ENCODE peak calls at places on chromosomes 4 and X, in ten cellular contexts. H is tibial nerve, T is A549, U is K562, B is GM12891, K is uterus, R is stomach, J is breast epithelium, W is prostate gland, V is IMR-90. Q is an unnamed sample.

GRCh38 chr4:153393397-153393796 is 48.9 kb downstream of the MND1 start:
- DNase-seq in H (no peak), U (no peak), B (no peak), T (no peak), W (no peak), K (no peak), J (no peak), R (no peak), V (peak), Q (no peak)

GRCh38 chrX:26651755-26652154 is 435.8 kb downstream of the MAGEB5 start:
- DNase-seq in W (no peak), T (no peak), R (no peak), U (peak), K (no peak), V (no peak), H (no peak), B (no peak), J (no peak), Q (no peak)

GRCh38 chr4:15513545-15513944 is 43.9 kb downstream of the CC2D2A start:
- DNase-seq in J (no peak), U (no peak), K (no peak), H (no peak), B (no peak), R (no peak), V (peak), W (no peak), T (no peak), Q (no peak)

GRCh38 chrX:134693644-134694043 is 35.4 kb upstream of the PLAC1 start:
- DNase-seq in T (no peak), J (no peak), B (no peak), U (no peak), K (no peak), R (no peak), W (no peak), H (no peak), V (no peak), Q (no peak)

GRCh38 chr4:176547005-176547404 is 227.2 kb downstream of the SPCS3 start:
- DNase-seq in K (no peak), T (no peak), V (peak), H (no peak), B (no peak), R (no peak), W (no peak), J (no peak), U (no peak), Q (no peak)

GRCh38 chr4:82903737-82904136 is 3.2 kb downstream of the THAP9 start:
- DNase-seq in U (no peak), K (no peak), B (no peak), J (no peak), T (no peak), W (no peak), R (no peak), V (no peak), H (no peak), Q (no peak)

GRCh38 chr4:8238061-8238511 is 31.5 kb upstream of the HTRA3 start:
- DNase-seq in J (no peak), W (no peak), K (no peak), B (peak), U (no peak), H (no peak), R (peak), V (no peak), T (no peak), Q (no peak)

GRCh38 chrX:18650662-18651061 is 21.2 kb downstream of the RS1 start:
- DNase-seq in B (no peak), T (no peak), W (no peak), U (no peak), K (no peak), R (no peak), J (no peak), V (no peak), H (no peak), Q (no peak)

GRCh38 chr4:158758142-158758541 is 10.7 kb upstream of the FNIP2 start:
- DNase-seq in V (peak), H (no peak), R (no peak), U (no peak), K (no peak), B (no peak), T (no peak), J (no peak), W (no peak), Q (no peak)

GRCh38 chr4:84578540-84579409 is 4.2 kb upstream of the CDS1 start:
- DNase-seq in T (peak), B (no peak), R (no peak), J (no peak), V (peak), W (peak), U (peak), H (no peak), K (no peak), Q (no peak)

GRCh38 chrX:1401611-1402430 is 9.9 kb upstream of the SLC25A6 start:
- DNase-seq in B (no peak), V (no peak), J (no peak), T (no peak), R (no peak), U (no peak), W (no peak), H (no peak), K (no peak), Q (no peak)

GRCh38 chrX:24241822-24242648 is 71.8 kb downstream of the SUPT20HL2 start:
- DNase-seq in U (peak), B (no peak), K (no peak), T (peak), W (no peak), H (no peak), J (no peak), R (no peak), V (peak), Q (no peak)

GRCh38 chr4:81676552-81676951 is 204.8 kb upstream of the RASGEF1B start:
- DNase-seq in B (no peak), W (no peak), V (no peak), K (peak), R (no peak), U (no peak), T (no peak), H (no peak), J (no peak), Q (no peak)

GRCh38 chrX:19595036-19595435 is 79.7 kb upstream of the MAP3K15 start:
- DNase-seq in V (no peak), H (no peak), R (no peak), B (no peak), J (no peak), T (no peak), K (peak), W (no peak), U (no peak), Q (no peak)

GRCh38 chrX:149860445-149860844 is 20.5 kb upstream of the MAGEA8 start:
- DNase-seq in T (no peak), J (no peak), K (no peak), U (no peak), B (no peak), W (no peak), R (no peak), H (no peak), V (no peak), Q (no peak)

GRCh38 chr4:95511477-95511876 is 37.3 kb downstream of the UNC5C start:
- DNase-seq in R (no peak), B (no peak), V (no peak), K (no peak), J (no peak), T (no peak), W (no peak), U (no peak), H (no peak), Q (no peak)

GRCh38 chr4:147078875-147079658 is 133.4 kb upstream of the TTC29 start:
- DNase-seq in T (no peak), R (no peak), B (no peak), H (no peak), J (no peak), V (no peak), K (peak), U (no peak), W (peak), Q (no peak)

GRCh38 chrX:100413231-100413630 is 3.2 kb upstream of the PCDH19 start:
- DNase-seq in T (peak), K (no peak), W (peak), R (peak), V (peak), H (peak), U (peak), B (no peak), J (no peak), Q (no peak)

GRCh38 chr4:38415682-38416081 is 248.3 kb upstream of the KLF3 start:
- DNase-seq in H (no peak), T (no peak), V (no peak), R (no peak), U (no peak), W (no peak), K (no peak), B (no peak), J (no peak), Q (no peak)

GRCh38 chr4:10832989-10833635 is 148.5 kb upstream of the CLNK start:
- DNase-seq in W (no peak), T (no peak), V (no peak), U (no peak), R (no peak), H (no peak), B (no peak), K (no peak), J (no peak), Q (no peak)

GRCh38 chr4:140238353-140239041 is 84.5 kb upstream of the MAML3 start:
- DNase-seq in T (no peak), W (peak), B (no peak), K (peak), H (peak), J (peak), V (peak), U (peak), R (peak), Q (no peak)

GRCh38 chrX:151396042-151396826 is 772 bp upstream of the VMA21 start:
- DNase-seq in W (no peak), K (no peak), H (no peak), J (peak), V (peak), U (no peak), B (peak), T (no peak), R (no peak), Q (no peak)

GRCh38 chrX:151393514-151393913 is 3.5 kb upstream of the VMA21 start:
- DNase-seq in V (no peak), B (peak), K (no peak), J (no peak), U (peak), T (no peak), H (no peak), W (no peak), R (no peak), Q (no peak)

GRCh38 chrX:151397741-151398070 is 700 bp downstream of the VMA21 start:
- DNase-seq in T (peak), R (no peak), V (no peak), K (no peak), J (no peak), U (peak), W (no peak), B (no peak), H (no peak), Q (no peak)

GRCh38 chrX:151398346-151398745 is 1.3 kb downstream of the VMA21 start:
- DNase-seq in V (no peak), U (no peak), J (no peak), K (no peak), R (no peak), B (no peak), H (no peak), W (no peak), T (no peak), Q (no peak)

GRCh38 chrX:151396827-151397740 is at the start of gene VMA21:
- DNase-seq in W (peak), H (peak), K (peak), R (peak), T (peak), B (peak), J (peak), V (peak), U (peak), Q (peak)
- TF ChIP-seq POLR2A in W (no peak), H (peak), K (peak), R (no peak), T (peak), B (peak), J (peak), V (peak), U (peak), Q (peak)

GRCh38 chr4:168831919-168832745 is 177.9 kb downstream of the CBR4 start:
- DNase-seq in H (peak), T (peak), B (peak), K (peak), J (peak), R (peak), U (peak), W (peak), V (peak), Q (peak)
- TF ChIP-seq POLR2A in H (peak), T (peak), B (no peak), K (peak), J (peak), R (peak), U (no peak), W (peak), V (peak), Q (no peak)

DNA sequence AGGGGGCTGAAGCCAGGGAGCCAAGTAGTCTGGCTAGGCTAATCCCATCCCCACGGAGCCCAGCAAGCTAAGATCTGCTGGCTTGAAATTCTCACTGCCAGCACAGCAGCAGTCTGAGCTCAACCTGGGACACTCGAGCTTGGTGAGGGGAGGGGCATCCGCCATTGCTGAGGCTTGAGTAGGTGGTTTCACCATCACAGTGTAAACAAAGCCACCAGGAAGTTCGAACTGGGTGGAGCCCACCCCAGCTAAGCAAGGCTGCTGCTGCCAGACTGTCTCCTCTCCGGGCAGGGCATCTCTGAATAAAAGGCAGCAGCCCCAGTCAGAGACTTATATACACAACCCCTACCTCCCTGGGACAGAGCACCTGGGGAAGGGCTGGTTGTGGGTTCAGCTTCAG is 639.6 kb downstream of the IQCM start:
- DNase-seq in R (no peak), W (no peak), J (no peak), B (no peak), T (no peak), V (no peak), K (no peak), U (no peak), H (no peak), Q (no peak)
- TF ChIP-seq POLR2A in R (no peak), W (no peak), J (no peak), B (no peak), T (no peak), V (no peak), K (no peak), U (no peak), H (no peak), Q (no peak)

DNA sequence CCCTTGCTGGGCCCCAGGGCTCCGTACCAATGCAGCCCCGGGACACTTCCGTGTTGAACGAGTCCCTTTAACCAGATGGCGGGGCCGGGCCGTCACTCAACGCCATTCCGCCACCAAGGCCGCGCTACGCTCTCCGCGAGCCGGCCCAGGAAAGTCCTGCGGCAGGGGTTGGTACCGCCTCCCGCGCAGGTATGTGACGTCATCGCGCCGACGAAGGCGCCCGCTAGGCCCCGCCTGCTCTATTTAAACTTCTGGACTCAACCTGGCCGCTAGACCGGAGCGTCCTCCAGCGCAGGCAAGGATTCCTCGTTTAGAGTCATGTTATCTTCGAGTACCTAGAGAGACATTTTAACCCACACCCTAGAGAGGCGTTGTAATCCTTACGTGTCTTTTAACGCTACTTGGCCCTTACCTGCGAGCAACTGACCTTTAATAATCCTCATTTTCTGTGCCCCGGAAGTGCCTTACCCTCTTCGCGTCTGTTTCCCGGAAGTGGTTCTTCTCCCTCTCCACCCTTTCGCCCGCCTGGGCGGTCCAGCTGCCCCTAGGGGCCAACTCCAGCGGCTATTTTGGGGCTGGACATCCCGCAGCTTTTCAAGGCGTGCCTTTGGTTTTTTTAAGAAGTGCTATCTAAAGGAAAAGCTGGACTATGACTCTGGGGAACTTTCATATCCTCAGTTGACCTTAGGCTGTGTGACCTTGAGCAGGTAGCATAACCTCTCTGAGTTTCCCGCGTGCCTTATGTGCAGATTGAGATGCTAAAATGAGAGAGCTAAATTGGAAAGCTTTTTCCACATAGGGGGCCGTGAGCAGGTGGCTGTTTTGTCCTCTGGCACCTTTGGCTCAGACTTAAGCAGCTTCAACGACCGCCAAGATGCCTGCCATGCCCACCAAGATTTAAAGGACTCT is at the start of gene PNPLA4:
- DNase-seq in J (peak), T (peak), B (peak), W (peak), U (peak), K (peak), H (peak), V (peak), R (peak), Q (peak)
- TF ChIP-seq POLR2A in J (no peak), T (peak), B (peak), W (peak), U (peak), K (no peak), H (no peak), V (peak), R (no peak), Q (peak)